ENCODE peak calls at places on chromosomes 4 and X, in nine cellular contexts. J is ascending aorta; H is suprapubic skin; O is WERI-Rb-1; N is heart right ventricle; B is right lobe of liver; F is transverse colon; I is GM23248; G is CD8-positive, alpha-beta T cell. T is an unnamed sample.

GRCh38 chr4:153409412-153409811 is 56.7 kb upstream of the TMEM131L start:
- DNase-seq in J (no peak), H (no peak), O (no peak), N (no peak), B (no peak), F (no peak), I (peak; percentile 94), G (no peak), T (no peak)

GRCh38 chr4:154731756-154732155 is 12.0 kb upstream of the LRAT start:
- DNase-seq in J (no peak), H (no peak), O (no peak), N (no peak), B (no peak), F (no peak), I (no peak), G (no peak), T (no peak)

GRCh38 chrX:8890794-8891193 is 89.6 kb upstream of the FAM9A start:
- DNase-seq in J (no peak), H (no peak), O (no peak), N (no peak), B (no peak), F (no peak), I (no peak), G (no peak), T (no peak)

GRCh38 chr4:125115476-125115875 is 199.3 kb upstream of the FAT4 start:
- DNase-seq in J (no peak), H (no peak), O (no peak), N (no peak), B (no peak), F (no peak), I (peak; percentile 65), G (no peak), T (no peak)

GRCh38 chr4:148071009-148071408 is 339.1 kb downstream of the ARHGAP10 start:
- DNase-seq in J (no peak), H (no peak), O (peak; percentile 53), N (no peak), B (no peak), F (no peak), I (no peak), G (no peak), T (no peak)

GRCh38 chr4:80361329-80361900 is 25.9 kb downstream of the CFAP299 start:
- DNase-seq in J (no peak), H (no peak), O (no peak), N (no peak), B (no peak), F (no peak), I (peak; percentile 58), G (no peak), T (no peak)

GRCh38 chr4:16027114-16027513 is 56.7 kb downstream of the PROM1 start:
- DNase-seq in J (no peak), H (no peak), O (no peak), N (no peak), B (no peak), F (no peak), I (no peak), G (no peak), T (no peak)

GRCh38 chr4:909131-909571 is 23.0 kb downstream of the GAK start:
- DNase-seq in J (no peak), H (no peak), O (no peak), N (no peak), B (peak; percentile 40), F (no peak), I (no peak), G (no peak), T (no peak)

GRCh38 chr4:112951362-112951962 is 98.0 kb upstream of the ANK2 start:
- DNase-seq in J (no peak), H (no peak), O (no peak), N (no peak), B (no peak), F (no peak), I (peak; percentile 52), G (no peak), T (no peak)

GRCh38 chr4:101033986-101034385 is 313.3 kb downstream of the PPP3CA start:
- DNase-seq in J (no peak), H (no peak), O (no peak), N (no peak), B (no peak), F (no peak), I (no peak), G (no peak), T (no peak)

GRCh38 chr4:88630756-88631155 is 38.5 kb downstream of the HERC3 start:
- DNase-seq in J (no peak), H (no peak), O (no peak), N (no peak), B (no peak), F (no peak), I (peak; percentile 93), G (no peak), T (no peak)

GRCh38 chr4:102094474-102094873 is 250.8 kb downstream of the SLC39A8 start:
- DNase-seq in J (no peak), H (no peak), O (no peak), N (no peak), B (no peak), F (no peak), I (no peak), G (no peak), T (no peak)

GRCh38 chrX:131614241-131614640 is 70.4 kb downstream of the OR13H1 start:
- DNase-seq in J (no peak), H (no peak), O (no peak), N (no peak), B (no peak), F (no peak), I (no peak), G (no peak), T (no peak)

GRCh38 chr4:90852232-90852631 is 725.0 kb downstream of the CCSER1 start:
- DNase-seq in J (no peak), H (no peak), O (peak; percentile 21), N (no peak), B (no peak), F (no peak), I (no peak), G (no peak), T (no peak)

GRCh38 chr4:13543648-13544555 is at the start of gene NKX3-2:
- DNase-seq in J (no peak), H (no peak), O (no peak), N (no peak), B (no peak), F (no peak), I (peak; percentile 65), G (no peak), T (no peak)

GRCh38 chrX:152445926-152446325 is 5.2 kb downstream of the GABRA3 start:
- DNase-seq in J (no peak), H (no peak), O (no peak), N (no peak), B (no peak), F (no peak), I (no peak), G (no peak), T (no peak)

GRCh38 chr4:142404191-142404611 is 441.9 kb downstream of the INPP4B start:
- DNase-seq in J (peak; percentile 73), H (peak; percentile 65), O (no peak), N (peak; percentile 51), B (no peak), F (no peak), I (peak; percentile 95), G (no peak), T (no peak)

GRCh38 chrX:46040001-46040400 is 505.2 kb downstream of the ZNF674 start:
- DNase-seq in J (no peak), H (no peak), O (no peak), N (no peak), B (no peak), F (no peak), I (no peak), G (no peak), T (no peak)

DNA sequence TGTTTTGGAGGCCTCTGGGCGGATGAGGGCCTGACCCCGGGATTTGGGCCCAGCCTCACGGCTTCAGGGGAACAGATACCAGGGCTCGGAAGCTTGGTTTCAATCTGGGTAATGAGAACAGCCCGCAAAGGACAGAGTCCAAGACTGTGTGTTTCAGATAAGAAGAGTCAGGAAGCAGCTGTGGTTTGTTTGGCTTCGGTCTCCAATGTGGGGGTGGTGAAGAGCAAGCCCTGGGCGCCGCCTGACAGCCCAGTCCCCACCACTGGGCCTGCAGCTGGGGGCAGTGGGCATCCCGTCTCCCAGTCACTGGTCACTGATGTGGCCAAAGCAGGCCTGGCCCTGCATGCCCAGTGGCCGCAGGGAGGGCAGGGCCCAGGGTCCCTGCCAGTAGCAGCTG is 9.1 kb downstream of the WFS1 start:
- DNase-seq in J (no peak), H (no peak), O (no peak), N (peak; percentile 80), B (no peak), F (peak; percentile 56), I (no peak), G (no peak), T (peak; percentile 49)
- H3K27ac ChIP-seq in J (peak overlapping the region; percentile 57), H (no peak overlapping the region), O (no peak overlapping the region), N (peak overlapping the region; percentile 84), B (peak overlapping the region; percentile 40), F (peak overlapping the region; percentile 58), I (no peak overlapping the region), G (no peak overlapping the region), T (no peak overlapping the region)

GRCh38 chrX:153642655-153643430 is 4.2 kb upstream of the DUSP9 start:
- DNase-seq in J (peak; percentile 49), H (no peak), O (peak; percentile 19), N (no peak), B (peak; percentile 43), F (no peak), I (no peak), G (no peak), T (no peak)

GRCh38 chrX:153643431-153644351 is 3.3 kb upstream of the DUSP9 start:
- DNase-seq in J (peak; percentile 39), H (no peak), O (peak; percentile 51), N (no peak), B (peak; percentile 49), F (no peak), I (peak; percentile 41), G (no peak), T (peak; percentile 12)

GRCh38 chrX:153645921-153646481 is 1.0 kb upstream of the DUSP9 start:
- DNase-seq in J (peak; percentile 43), H (no peak), O (no peak), N (no peak), B (peak; percentile 54), F (no peak), I (no peak), G (no peak), T (no peak)

GRCh38 chrX:153645151-153645550 is 1.9 kb upstream of the DUSP9 start:
- DNase-seq in J (peak; percentile 41), H (no peak), O (peak; percentile 10), N (no peak), B (no peak), F (no peak), I (no peak), G (no peak), T (no peak)

GRCh38 chrX:153644356-153645125 is 2.5 kb upstream of the DUSP9 start:
- DNase-seq in J (peak; percentile 34), H (no peak), O (peak; percentile 89), N (no peak), B (peak; percentile 50), F (no peak), I (no peak), G (no peak), T (no peak)
- H3K27me3 ChIP-seq in J (peaks cover 14% of the 10 kb centered on the region), H (peaks cover 92% of the 10 kb centered on the region), O (peaks cover 29% of the 10 kb centered on the region), N (peaks cover 92% of the 10 kb centered on the region), B (no peaks in the 10 kb centered on the region), F (peaks cover 86% of the 10 kb centered on the region), I (peaks cover 20% of the 10 kb centered on the region), G (peaks cover 8% of the 10 kb centered on the region), T (peaks cover 52% of the 10 kb centered on the region)

GRCh38 chr4:177461606-177462005 is 19.4 kb upstream of the AGA start:
- DNase-seq in J (no peak), H (no peak), O (no peak), N (no peak), B (no peak), F (no peak), I (peak; percentile 55), G (no peak), T (no peak)
- H3K9me3 ChIP-seq in J (no peaks in the 10 kb centered on the region), H (no peaks in the 10 kb centered on the region), O (no peaks in the 10 kb centered on the region), N (no peaks in the 10 kb centered on the region), B (no peaks in the 10 kb centered on the region), F (no peaks in the 10 kb centered on the region), I (no peaks in the 10 kb centered on the region), G (no peaks in the 10 kb centered on the region), T (no peaks in the 10 kb centered on the region)

GRCh38 chrX:17537652-17538301 is 162.8 kb downstream of the NHS start:
- DNase-seq in J (peak; percentile 47), H (no peak), O (no peak), N (no peak), B (no peak), F (peak; percentile 46), I (no peak), G (no peak), T (peak; percentile 61)
- H3K27ac ChIP-seq in J (no peak overlapping the region), H (no peak overlapping the region), O (no peak overlapping the region), N (no peak overlapping the region), B (no peak overlapping the region), F (no peak overlapping the region), I (no peak overlapping the region), G (no peak overlapping the region), T (no peak overlapping the region)